ENCODE peak calls at places on chromosomes 16 and 17, in four cellular contexts. J is K562, A is GM12878, N is H1. U is an unnamed sample.

GRCh38 chr16:69501956-69502457 is 63.8 kb upstream of the NFAT5 start:
- DNase-seq in A (peak), N (no peak), J (no peak), U (peak)

GRCh38 chr16:88779406-88780099 is 5.5 kb downstream of the PIEZO1 start:
- DNase-seq in N (no peak), J (peak), A (no peak), U (no peak)

GRCh38 chr17:75010683-75011406 is 1.6 kb upstream of the MRPL58 start:
- DNase-seq in N (no peak), J (peak), A (no peak), U (peak)

GRCh38 chr17:62193297-62193696 is 128.2 kb upstream of the MED13 start:
- DNase-seq in J (no peak), N (no peak), A (no peak), U (no peak)

GRCh38 chr17:63984651-63985386 is 12.1 kb upstream of the SCN4A start:
- DNase-seq in A (no peak), N (no peak), J (peak), U (peak)

GRCh38 chr17:83073389-83074063 is 5.9 kb upstream of the METRNL start:
- DNase-seq in A (no peak), N (no peak), J (peak), U (no peak)

GRCh38 chr16:80418772-80419355 is 121.9 kb upstream of the DYNLRB2 start:
- DNase-seq in A (no peak), N (no peak), J (no peak), U (no peak)

GRCh38 chr17:7589891-7590611 is at the start of gene SOX15:
- DNase-seq in A (no peak), J (no peak), N (peak), U (no peak)

GRCh38 chr16:24540575-24541240 is 1.3 kb downstream of the RBBP6 start:
- DNase-seq in N (no peak), J (peak), A (no peak), U (no peak)

GRCh38 chr17:6936370-6937028 is 59.4 kb upstream of the ALOX12 start:
- DNase-seq in A (no peak), N (no peak), J (no peak), U (no peak)

GRCh38 chr17:42270175-42270545 is 6.0 kb downstream of the STAT5B start:
- DNase-seq in N (no peak), A (no peak), J (no peak), U (no peak)

GRCh38 chr17:29042679-29043538 is at the start of gene PIPOX:
- DNase-seq in N (peak), J (peak), A (peak), U (peak)

GRCh38 chr17:29043539-29044165 is 711 bp downstream of the PIPOX start:
- DNase-seq in N (no peak), A (no peak), J (no peak), U (no peak)

GRCh38 chr17:29045026-29045425 is 2.1 kb downstream of the PIPOX start:
- DNase-seq in N (no peak), A (no peak), J (no peak), U (no peak)

GRCh38 chr17:29046440-29046839 is 3.5 kb downstream of the PIPOX start:
- DNase-seq in J (no peak), A (no peak), N (no peak), U (no peak)

GRCh38 chr17:29045734-29046133 is 2.8 kb downstream of the PIPOX start:
- DNase-seq in J (no peak), A (no peak), N (no peak), U (peak)
- TF ChIP-seq SIN3A in J (no peak), A (no peak), N (no peak), U (no peak)

DNA sequence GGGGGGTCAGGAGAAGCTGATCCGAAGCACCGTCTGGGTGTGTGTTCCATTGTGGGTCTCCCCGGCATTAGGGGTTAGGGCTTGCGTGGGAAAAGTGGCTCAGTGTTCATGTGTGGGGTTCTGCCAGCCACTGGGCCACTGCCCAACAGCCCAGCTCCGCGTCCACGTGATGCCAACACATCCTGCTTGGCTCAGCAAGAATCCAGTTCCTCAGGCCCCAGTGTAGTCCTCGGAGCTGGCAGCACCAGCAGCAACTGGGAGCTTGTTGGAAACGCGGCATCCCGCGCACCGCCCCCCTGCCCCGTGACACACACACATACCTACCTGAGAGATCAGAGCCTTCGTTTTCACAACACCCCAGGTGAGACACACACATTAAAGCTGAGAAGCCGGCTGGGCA is 18.9 kb downstream of the LGALS9 start:
- DNase-seq in J (no peak), A (no peak), N (no peak), U (no peak)
- TF ChIP-seq HDAC6 in J (no peak), A (no peak), N (no peak), U (no peak)

GRCh38 chr16:55868137-55868536 is 7.0 kb downstream of the CES5A start:
- DNase-seq in A (no peak), N (no peak), J (no peak), U (no peak)
- TF ChIP-seq ATF3 in A (no peak), N (no peak), J (no peak), U (no peak)

GRCh38 chr17:45156242-45156641 is 5.4 kb upstream of the HEXIM2 start:
- DNase-seq in J (no peak), A (no peak), N (no peak), U (no peak)
- TF ChIP-seq SIN3A in J (no peak), A (no peak), N (no peak), U (no peak)

DNA sequence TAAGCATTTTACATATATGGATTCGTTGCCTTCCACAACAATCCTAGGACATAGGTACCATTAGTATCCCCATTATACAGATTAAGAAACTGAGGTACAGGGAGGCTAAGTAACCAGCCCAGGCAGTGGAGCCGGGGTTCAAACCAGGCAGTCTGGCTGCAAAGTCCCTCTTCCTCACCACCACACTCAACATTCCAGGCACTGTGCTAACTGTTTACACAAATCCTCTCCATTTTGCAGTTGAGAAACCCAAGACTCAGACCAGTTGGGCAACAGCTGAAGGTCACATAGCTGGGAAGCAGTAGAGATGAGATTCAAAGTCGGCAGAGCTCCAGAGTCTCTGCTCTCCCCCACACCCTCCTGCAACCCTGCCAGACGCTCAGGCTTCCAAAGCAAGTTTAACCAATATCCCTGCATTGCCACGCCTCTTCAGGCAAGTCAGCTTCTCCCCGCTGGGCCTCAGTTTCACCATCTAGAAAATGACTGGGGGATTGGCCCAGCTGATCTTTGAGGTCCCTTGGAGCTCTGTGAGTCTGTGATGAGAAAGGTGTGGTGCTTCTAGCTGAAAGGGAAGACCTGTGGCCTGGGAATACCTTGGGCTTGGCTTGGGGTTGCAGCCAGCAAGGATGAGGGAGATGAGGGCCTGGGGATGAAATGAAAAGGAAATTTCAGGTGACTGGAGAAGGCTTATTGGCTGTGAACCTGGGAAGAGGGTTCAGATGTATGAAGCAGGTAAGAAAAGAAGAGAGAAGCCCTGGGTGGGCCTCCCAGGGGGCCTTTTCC is 14.0 kb downstream of the CCR7 start:
- DNase-seq in N (no peak), A (no peak), J (peak), U (peak)
- TF ChIP-seq HDAC6 in N (no peak), A (no peak), J (no peak), U (peak)

DNA sequence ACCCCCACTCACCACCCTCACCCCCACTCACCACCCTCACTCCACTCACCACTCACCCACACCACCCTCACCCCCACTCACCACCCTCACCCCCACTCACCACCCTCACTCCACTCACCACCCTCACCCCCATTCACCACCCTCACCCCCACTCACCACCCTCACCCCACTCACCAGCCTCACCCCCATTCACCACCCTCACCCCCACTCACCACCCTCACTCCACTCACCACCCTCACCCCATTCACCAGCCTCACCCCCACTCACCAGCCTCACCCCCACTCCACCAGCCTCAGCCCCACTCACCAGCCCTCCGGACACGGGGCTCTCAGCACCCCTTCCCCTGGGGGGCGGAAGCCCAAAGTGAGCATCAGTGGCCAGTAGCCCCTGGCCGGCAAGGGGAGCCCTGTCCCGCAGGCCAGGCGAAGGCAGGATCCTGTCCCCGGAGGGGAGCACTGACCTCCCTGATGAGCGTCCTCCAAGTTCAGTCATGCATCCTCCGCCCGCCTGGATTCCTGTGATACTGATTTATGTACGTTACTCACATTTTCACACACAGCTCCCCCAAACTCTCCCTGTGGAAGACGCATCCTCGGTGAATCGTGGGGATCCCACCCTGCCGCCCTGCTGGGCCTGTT is 18.0 kb upstream of the C1QTNF8 start:
- DNase-seq in J (peak), A (no peak), N (no peak), U (no peak)
- TF ChIP-seq ATF3 in J (no peak), A (no peak), N (no peak), U (no peak)

DNA sequence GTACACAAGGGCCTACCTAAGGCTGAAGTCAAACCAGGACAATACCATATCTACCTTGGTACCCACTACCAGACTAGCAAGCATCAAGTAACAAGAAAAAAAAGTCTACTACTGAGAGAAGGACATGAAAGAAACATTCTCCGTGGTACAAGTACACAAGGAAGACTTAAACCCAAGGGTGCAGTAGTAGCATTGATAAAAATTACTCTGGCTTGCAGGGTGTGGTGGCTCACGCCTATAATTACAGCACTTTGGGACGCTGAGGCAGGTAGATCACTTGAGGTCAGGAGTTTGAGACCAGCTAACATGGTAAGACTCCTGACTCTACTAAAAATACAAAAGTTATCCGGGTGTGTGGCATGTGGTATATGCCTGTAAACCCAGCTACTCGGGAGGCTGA is 386.5 kb upstream of the PMFBP1 start:
- DNase-seq in A (no peak), J (no peak), N (no peak), U (no peak)
- TF ChIP-seq SIN3A in A (no peak), J (no peak), N (no peak), U (no peak)